ENCODE peak calls at places on chromosomes 6 and 20, in six cellular contexts. P is PC-9, N is ovary, U is tibial artery, E is uterus, O is ascending aorta. L is an unnamed sample. For H3K4me1, the result is how much of the 10 kb centered on the place peaks cover.

GRCh38 chr6:2531426-2532208 is 219.1 kb downstream of the MYLK4 start:
- DNase-seq in P (no peak), N (no peak), U (no peak), E (no peak), O (no peak), L (no peak)

GRCh38 chr6:1316482-1317220 is 4.8 kb downstream of the FOXQ1 start:
- DNase-seq in P (peak), N (no peak), U (no peak), E (no peak), O (no peak), L (no peak)

GRCh38 chr6:16639689-16640480 is 121.4 kb downstream of the ATXN1 start:
- DNase-seq in P (peak), N (no peak), U (no peak), E (no peak), O (no peak), L (no peak)

GRCh38 chr6:137510923-137511322 is 16.7 kb upstream of the OLIG3 start:
- DNase-seq in P (no peak), N (no peak), U (no peak), E (no peak), O (no peak), L (no peak)

GRCh38 chr6:11094411-11094851 is 797 bp downstream of the SMIM13 start:
- DNase-seq in P (peak), N (peak), U (peak), E (peak), O (peak), L (peak)

GRCh38 chr6:122154912-122155516 is 244.4 kb upstream of the HSF2 start:
- DNase-seq in P (no peak), N (peak), U (no peak), E (no peak), O (no peak), L (no peak)

GRCh38 chr6:169035381-169036280 is 218.0 kb downstream of the THBS2 start:
- DNase-seq in P (no peak), N (no peak), U (no peak), E (no peak), O (no peak), L (no peak)

GRCh38 chr20:1434571-1435336 is 31.9 kb downstream of the NSFL1C start:
- DNase-seq in P (peak), N (no peak), U (no peak), E (no peak), O (no peak), L (peak)

GRCh38 chr20:24149881-24150307 is 161.3 kb upstream of the GGTLC1 start:
- DNase-seq in P (no peak), N (no peak), U (no peak), E (no peak), O (no peak), L (peak)

GRCh38 chr6:44925100-44925739 is 402.9 kb upstream of the RUNX2 start:
- DNase-seq in P (no peak), N (no peak), U (no peak), E (no peak), O (no peak), L (no peak)

GRCh38 chr6:44386364-44386928 is 1.1 kb upstream of the CDC5L start:
- DNase-seq in P (no peak), N (peak), U (peak), E (peak), O (peak), L (peak)

GRCh38 chr6:93416575-93417420 is 2.6 kb downstream of the EPHA7 start:
- DNase-seq in P (no peak), N (peak), U (peak), E (no peak), O (peak), L (peak)

GRCh38 chr6:116511424-116512131 is at the start of gene CALHM5:
- DNase-seq in P (peak), N (peak), U (peak), E (peak), O (peak), L (no peak)

GRCh38 chr6:75546401-75546800 is 52.8 kb upstream of the FILIP1 start:
- DNase-seq in P (no peak), N (no peak), U (no peak), E (no peak), O (no peak), L (no peak)

GRCh38 chr6:113428702-113429101 is 428.4 kb upstream of the MARCKS start:
- DNase-seq in P (no peak), N (no peak), U (no peak), E (no peak), O (no peak), L (no peak)

GRCh38 chr6:23414204-23414501 is 711.9 kb upstream of the NRSN1 start:
- DNase-seq in P (no peak), N (no peak), U (no peak), E (no peak), O (no peak), L (no peak)

GRCh38 chr6:53614676-53615075 is 50.9 kb downstream of the KLHL31 start:
- DNase-seq in P (no peak), N (no peak), U (no peak), E (no peak), O (no peak), L (no peak)

GRCh38 chr6:15512126-15512525 is 150.7 kb downstream of the DTNBP1 start:
- DNase-seq in P (no peak), N (no peak), U (no peak), E (no peak), O (no peak), L (peak)

GRCh38 chr6:156423829-156424228 is 353.3 kb upstream of the ARID1B start:
- DNase-seq in P (no peak), N (no peak), U (no peak), E (no peak), O (no peak), L (no peak)

GRCh38 chr6:145813285-145814034 is 1.1 kb downstream of the FBXO30 start:
- DNase-seq in P (peak), N (no peak), U (no peak), E (no peak), O (no peak), L (no peak)

GRCh38 chr6:43799671-43800623 is 29.9 kb downstream of the VEGFA start:
- DNase-seq in P (no peak), N (no peak), U (no peak), E (no peak), O (no peak), L (peak)

GRCh38 chr20:39853664-39854063 is 835.4 kb downstream of the MAFB start:
- DNase-seq in P (no peak), N (no peak), U (no peak), E (no peak), O (no peak), L (no peak)

GRCh38 chr6:2534406-2535139 is 216.1 kb downstream of the MYLK4 start:
- DNase-seq in P (no peak), N (no peak), U (no peak), E (no peak), O (no peak), L (no peak)

GRCh38 chr6:87165169-87165568 is 9.8 kb downstream of the ZNF292 start:
- DNase-seq in P (no peak), N (no peak), U (no peak), E (no peak), O (no peak), L (no peak)

DNA sequence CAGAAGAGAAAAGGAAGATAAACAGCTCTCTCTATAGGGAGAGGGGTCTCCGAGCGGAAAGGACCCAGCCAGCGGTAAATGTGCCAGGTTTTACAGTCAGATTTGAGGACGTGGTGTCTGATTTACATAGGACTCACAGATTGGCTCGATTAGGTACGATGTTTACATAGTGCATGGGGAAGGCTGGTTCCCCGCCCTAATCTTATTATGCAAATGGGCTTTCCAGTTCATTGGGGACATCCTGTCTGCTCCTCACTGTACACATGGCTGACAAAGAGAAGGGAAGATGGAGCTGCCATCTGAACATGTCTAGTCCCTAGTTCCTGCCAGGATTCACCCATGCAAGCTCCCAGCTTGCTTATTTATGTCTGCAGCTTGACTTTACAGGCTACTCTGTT is 119.9 kb downstream of the RNF144B start:
- DNase-seq in P (no peak), N (no peak), U (no peak), E (no peak), O (no peak), L (no peak)
- H3K4me3 ChIP-seq in P (no peak), N (no peak), U (no peak), E (no peak), O (no peak), L (no peak)

DNA sequence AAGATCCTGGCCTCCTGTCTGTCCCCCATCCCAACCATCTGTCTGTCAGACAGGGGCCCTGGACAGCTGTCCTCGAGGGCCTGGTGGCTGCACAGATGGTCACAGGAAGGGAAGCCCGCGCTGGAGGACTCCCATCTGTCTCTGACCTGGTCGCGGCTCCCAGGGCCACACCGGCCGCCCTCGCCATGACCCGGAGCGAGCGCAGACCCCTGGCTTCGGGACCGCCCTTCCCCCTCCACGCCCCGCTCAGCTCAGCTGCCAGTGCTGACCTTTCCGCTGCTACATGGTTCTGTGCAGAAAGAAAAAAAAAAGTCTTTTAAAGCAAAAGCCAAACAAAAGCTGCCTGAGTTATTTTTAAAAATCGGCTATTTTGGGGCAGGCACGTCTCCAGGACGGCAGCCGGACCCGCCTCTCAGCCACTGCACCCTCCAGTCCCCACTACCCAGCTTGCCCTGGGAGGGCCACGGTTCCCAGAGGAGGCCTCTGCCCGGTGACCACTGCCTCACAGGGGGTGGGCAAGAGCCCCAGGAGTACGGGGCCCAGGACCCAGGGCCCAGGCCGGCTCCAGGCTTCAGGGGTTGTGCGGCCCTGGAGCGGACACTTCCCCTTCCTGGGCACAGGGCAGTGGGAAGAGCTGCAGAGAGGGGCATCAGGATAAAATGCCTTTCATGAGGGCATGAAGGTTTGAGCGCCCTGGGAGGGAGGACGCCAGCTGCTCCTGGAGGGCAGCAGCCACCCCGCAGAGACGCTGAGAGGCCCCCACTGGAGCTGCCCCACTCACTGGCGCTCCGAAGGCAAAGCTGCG is 10.8 kb downstream of the LAMA5 start:
- DNase-seq in P (no peak), N (no peak), U (peak), E (no peak), O (no peak), L (no peak)
- H3K4me1 ChIP-seq in P (half or more), N (under half), U (half or more), E (under half), O (half or more), L (under half)

DNA sequence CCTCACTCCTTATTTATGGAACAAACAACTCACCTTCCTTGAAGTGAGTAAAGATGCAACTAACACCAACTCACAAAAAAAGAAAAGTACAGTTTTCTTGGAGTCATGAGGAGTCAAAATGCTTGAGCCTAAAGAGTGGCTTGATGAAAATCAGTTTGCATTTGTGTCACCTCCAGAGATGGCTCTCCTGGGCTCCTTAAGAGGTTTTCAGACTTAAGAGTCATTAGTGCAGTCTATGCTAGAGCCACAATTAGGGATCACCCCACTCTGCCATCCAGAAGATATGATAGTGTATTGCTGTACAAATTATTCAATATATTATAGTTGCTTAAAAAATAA is 11.9 kb upstream of the SNX9 start:
- DNase-seq in P (no peak), N (no peak), U (no peak), E (no peak), O (no peak), L (no peak)
- TF ChIP-seq CTCF in P (no peak), N (no peak), U (no peak), E (no peak), O (no peak), L (no peak)

GRCh38 chr20:55746723-55747122 is 258.6 kb downstream of the CBLN4 start:
- DNase-seq in P (no peak), N (no peak), U (no peak), E (no peak), O (no peak), L (no peak)

GRCh38 chr20:55740076-55740475 is 265.2 kb downstream of the CBLN4 start:
- DNase-seq in P (no peak), N (no peak), U (no peak), E (no peak), O (no peak), L (no peak)

GRCh38 chr20:55745840-55746239 is 259.5 kb downstream of the CBLN4 start:
- DNase-seq in P (no peak), N (no peak), U (no peak), E (no peak), O (no peak), L (no peak)

GRCh38 chr20:55744896-55745295 is 260.4 kb downstream of the CBLN4 start:
- DNase-seq in P (no peak), N (no peak), U (no peak), E (no peak), O (no peak), L (no peak)
- H3K4me3 ChIP-seq in P (no peak), N (no peak), U (no peak), E (no peak), O (no peak), L (no peak)

GRCh38 chr20:48738094-48738398 is 89.8 kb downstream of the PREX1 start:
- DNase-seq in P (no peak), N (no peak), U (no peak), E (no peak), O (no peak), L (no peak)

GRCh38 chr20:48736231-48736630 is 91.6 kb downstream of the PREX1 start:
- DNase-seq in P (no peak), N (no peak), U (no peak), E (no peak), O (no peak), L (no peak)

GRCh38 chr20:48735112-48735511 is 92.7 kb downstream of the PREX1 start:
- DNase-seq in P (no peak), N (no peak), U (no peak), E (no peak), O (no peak), L (no peak)

GRCh38 chr20:48737463-48738093 is 90.2 kb downstream of the PREX1 start:
- DNase-seq in P (no peak), N (no peak), U (no peak), E (no peak), O (no peak), L (no peak)

GRCh38 chr20:48736636-48737035 is 91.2 kb downstream of the PREX1 start:
- DNase-seq in P (no peak), N (no peak), U (no peak), E (no peak), O (no peak), L (no peak)
- H3K4me1 ChIP-seq in P (under half), N (under half), U (under half), E (under half), O (under half), L (under half)